ENCODE peak calls at places on chromosomes 1 and 21, in six cellular contexts. L is PC-3, Z is left lung, H is right atrium auricular region, V is upper lobe of right lung, C is heart left ventricle. P is an unnamed sample.

GRCh38 chr1:240732390-240732789 is 120.4 kb upstream of the GREM2 start:
- DNase-seq in L (peak; percentile 88), Z (no peak), H (no peak), V (no peak), C (no peak), P (no peak)

GRCh38 chr1:234629026-234629425 is 19.0 kb upstream of the IRF2BP2 start:
- DNase-seq in L (no peak), Z (no peak), H (no peak), V (no peak), C (no peak), P (no peak)

GRCh38 chr1:164382384-164382783 is 176.6 kb upstream of the PBX1 start:
- DNase-seq in L (no peak), Z (no peak), H (no peak), V (no peak), C (no peak), P (peak; percentile 18)

GRCh38 chr1:223695014-223695413 is 17.3 kb upstream of the CAPN2 start:
- DNase-seq in L (no peak), Z (no peak), H (no peak), V (no peak), C (no peak), P (no peak)

GRCh38 chr1:16013220-16013907 is 4.5 kb downstream of the HSPB7 start:
- DNase-seq in L (peak; percentile 36), Z (peak; percentile 78), H (peak; percentile 82), V (no peak), C (peak; percentile 83), P (peak; percentile 76)

GRCh38 chr1:32332290-32333079 is 3.5 kb downstream of the MARCKSL1 start:
- DNase-seq in L (peak; percentile 50), Z (no peak), H (no peak), V (no peak), C (no peak), P (no peak)

GRCh38 chr1:164343189-164343588 is 215.8 kb upstream of the PBX1 start:
- DNase-seq in L (no peak), Z (no peak), H (no peak), V (no peak), C (no peak), P (no peak)

GRCh38 chr1:23558872-23559135 is 497 bp downstream of the ID3 start:
- DNase-seq in L (no peak), Z (no peak), H (no peak), V (no peak), C (no peak), P (no peak)

GRCh38 chr1:151157067-151157531 is 650 bp downstream of the TNFAIP8L2 start:
- DNase-seq in L (no peak), Z (no peak), H (no peak), V (peak; percentile 64), C (no peak), P (no peak)

GRCh38 chr1:1540015-1540816 is at the start of gene TMEM240:
- DNase-seq in L (no peak), Z (peak; percentile 78), H (peak; percentile 76), V (peak; percentile 85), C (peak; percentile 90), P (peak; percentile 86)

GRCh38 chr1:29501227-29501976 is 265.1 kb downstream of the PTPRU start:
- DNase-seq in L (no peak), Z (no peak), H (no peak), V (no peak), C (no peak), P (no peak)

GRCh38 chr1:192678099-192678498 is 42.2 kb downstream of the RGS13 start:
- DNase-seq in L (no peak), Z (no peak), H (no peak), V (no peak), C (no peak), P (no peak)

GRCh38 chr1:42932442-42932941 is 26.2 kb downstream of the SLC2A1 start:
- DNase-seq in L (no peak), Z (peak; percentile 30), H (no peak), V (peak; percentile 47), C (no peak), P (no peak)

GRCh38 chr1:10429868-10430215 is 391 bp upstream of the CENPS start:
- DNase-seq in L (peak; percentile 28), Z (no peak), H (no peak), V (no peak), C (no peak), P (no peak)
- H3K27ac ChIP-seq in L (peak overlapping the region; percentile 71), Z (peak overlapping the region; percentile 74), H (peak overlapping the region; percentile 70), V (peak overlapping the region; percentile 77), C (peak overlapping the region; percentile 69), P (peak overlapping the region; percentile 82)

GRCh38 chr1:206660136-206660535 is 24.6 kb upstream of the MAPKAPK2 start:
- DNase-seq in L (no peak), Z (no peak), H (no peak), V (no peak), C (no peak), P (no peak)
- H3K27me3 ChIP-seq in L (peaks cover 16% of the 10 kb centered on the region), Z (peaks cover 16% of the 10 kb centered on the region), H (no peaks in the 10 kb centered on the region), V (no peaks in the 10 kb centered on the region), C (no peaks in the 10 kb centered on the region), P (no peaks in the 10 kb centered on the region)

GRCh38 chr21:44648557-44649311 is 2.5 kb downstream of the KRTAP10-11 start:
- DNase-seq in L (no peak), Z (no peak), H (peak; percentile 23), V (no peak), C (peak; percentile 46), P (no peak)
- H3K9me3 ChIP-seq in L (no peaks in the 10 kb centered on the region), Z (peaks cover 14% of the 10 kb centered on the region), H (peaks cover 17% of the 10 kb centered on the region), V (peaks cover 9% of the 10 kb centered on the region), C (peaks cover 21% of the 10 kb centered on the region), P (peaks cover 20% of the 10 kb centered on the region)

GRCh38 chr1:72284398-72285073 is 2.2 kb upstream of the NEGR1 start:
- DNase-seq in L (peak; percentile 97), Z (peak; percentile 47), H (no peak), V (peak; percentile 64), C (peak; percentile 60), P (peak; percentile 31)

GRCh38 chr1:72282690-72283203 is 408 bp upstream of the NEGR1 start:
- DNase-seq in L (peak; percentile 89), Z (peak; percentile 86), H (peak; percentile 88), V (peak; percentile 92), C (peak; percentile 91), P (peak; percentile 88)

GRCh38 chr1:72285074-72285425 is 2.7 kb upstream of the NEGR1 start:
- DNase-seq in L (no peak), Z (no peak), H (no peak), V (no peak), C (no peak), P (no peak)

GRCh38 chr1:72283204-72284083 is 1.1 kb upstream of the NEGR1 start:
- DNase-seq in L (peak; percentile 73), Z (peak; percentile 76), H (peak; percentile 69), V (peak; percentile 88), C (peak; percentile 85), P (peak; percentile 79)

DNA sequence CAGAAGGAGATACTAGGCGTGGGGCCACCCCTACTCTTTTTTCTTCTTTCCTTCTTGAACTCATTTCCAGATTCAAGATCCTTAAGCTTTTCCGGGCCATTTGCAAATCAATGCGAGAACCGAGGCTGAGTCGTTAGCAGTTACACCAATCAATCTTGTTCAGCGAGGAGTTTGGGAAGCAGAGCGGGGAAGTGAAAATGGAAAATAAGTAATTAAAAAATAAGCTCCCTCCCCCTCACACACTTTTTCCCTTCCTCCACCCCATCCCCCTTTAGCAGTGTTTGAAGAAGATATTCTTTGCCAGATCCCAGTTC is 1.7 kb upstream of the NEGR1 start:
- DNase-seq in L (no peak), Z (no peak), H (no peak), V (no peak), C (no peak), P (no peak)
- H3K27ac ChIP-seq in L (peak overlapping the region; percentile 83), Z (peak overlapping the region; percentile 81), H (peak overlapping the region; percentile 78), V (peak overlapping the region; percentile 92), C (peak overlapping the region; percentile 94), P (peak overlapping the region; percentile 96)

DNA sequence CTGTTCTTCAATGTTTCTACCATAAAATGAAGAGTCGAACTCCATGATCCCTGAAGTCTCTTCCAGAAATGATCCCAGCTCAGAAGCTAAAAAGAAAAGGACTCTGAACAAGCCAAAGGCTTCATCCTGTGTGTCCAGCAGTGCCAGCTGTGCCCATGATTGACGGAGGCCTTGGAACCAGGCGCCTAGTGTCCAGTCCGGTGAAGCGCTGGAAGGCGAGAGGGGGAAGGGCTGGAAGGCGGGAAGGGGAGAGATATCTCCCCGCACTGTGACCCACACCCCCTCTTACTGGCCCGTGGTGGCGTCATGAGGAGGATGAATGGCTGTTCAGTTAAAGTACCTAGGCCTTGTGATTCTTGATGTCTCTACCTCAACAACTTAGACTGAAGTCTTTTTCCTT is 10.4 kb upstream of the PLEKHA6 start:
- DNase-seq in L (no peak), Z (no peak), H (no peak), V (no peak), C (no peak), P (no peak)
- H3K27me3 ChIP-seq in L (no peaks in the 10 kb centered on the region), Z (peaks cover 26% of the 10 kb centered on the region), H (no peaks in the 10 kb centered on the region), V (no peaks in the 10 kb centered on the region), C (no peaks in the 10 kb centered on the region), P (peaks cover 29% of the 10 kb centered on the region)

DNA sequence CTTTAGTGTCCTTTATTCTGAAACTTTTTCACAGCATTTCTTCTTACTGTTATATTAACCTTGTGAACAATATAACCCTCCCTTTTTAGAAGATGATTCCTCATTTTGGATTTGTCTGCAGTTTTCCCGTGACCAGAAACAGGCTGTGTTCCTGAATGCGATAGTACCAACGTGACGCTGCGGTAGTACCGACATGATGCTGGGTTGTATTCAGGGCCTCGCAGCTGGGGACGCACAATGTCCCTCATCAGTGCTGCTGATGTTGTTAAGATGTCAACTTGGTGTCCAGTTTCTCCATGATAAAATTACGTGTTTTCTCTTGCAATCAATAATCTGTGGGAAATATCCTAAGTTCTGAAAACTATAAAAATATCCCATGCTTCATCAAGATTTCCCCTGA is 761.4 kb upstream of the TPTE start:
- DNase-seq in L (no peak), Z (no peak), H (no peak), V (no peak), C (no peak), P (no peak)
- H3K9me3 ChIP-seq in L (peaks cover 65% of the 10 kb centered on the region), Z (peaks cover 61% of the 10 kb centered on the region), H (no peaks in the 10 kb centered on the region), V (no peaks in the 10 kb centered on the region), C (no peaks in the 10 kb centered on the region), P (peaks cover 12% of the 10 kb centered on the region)

GRCh38 chr1:19461352-19461645 is 24.0 kb downstream of the CAPZB start:
- DNase-seq in L (no peak), Z (no peak), H (no peak), V (no peak), C (no peak), P (no peak)

GRCh38 chr1:19460535-19461351 is 24.6 kb downstream of the CAPZB start:
- DNase-seq in L (no peak), Z (no peak), H (no peak), V (no peak), C (no peak), P (no peak)

GRCh38 chr1:19457555-19457954 is 27.8 kb downstream of the CAPZB start:
- DNase-seq in L (no peak), Z (no peak), H (no peak), V (no peak), C (no peak), P (no peak)

GRCh38 chr1:19456915-19457554 is 28.3 kb downstream of the CAPZB start:
- DNase-seq in L (no peak), Z (no peak), H (no peak), V (no peak), C (no peak), P (no peak)

DNA sequence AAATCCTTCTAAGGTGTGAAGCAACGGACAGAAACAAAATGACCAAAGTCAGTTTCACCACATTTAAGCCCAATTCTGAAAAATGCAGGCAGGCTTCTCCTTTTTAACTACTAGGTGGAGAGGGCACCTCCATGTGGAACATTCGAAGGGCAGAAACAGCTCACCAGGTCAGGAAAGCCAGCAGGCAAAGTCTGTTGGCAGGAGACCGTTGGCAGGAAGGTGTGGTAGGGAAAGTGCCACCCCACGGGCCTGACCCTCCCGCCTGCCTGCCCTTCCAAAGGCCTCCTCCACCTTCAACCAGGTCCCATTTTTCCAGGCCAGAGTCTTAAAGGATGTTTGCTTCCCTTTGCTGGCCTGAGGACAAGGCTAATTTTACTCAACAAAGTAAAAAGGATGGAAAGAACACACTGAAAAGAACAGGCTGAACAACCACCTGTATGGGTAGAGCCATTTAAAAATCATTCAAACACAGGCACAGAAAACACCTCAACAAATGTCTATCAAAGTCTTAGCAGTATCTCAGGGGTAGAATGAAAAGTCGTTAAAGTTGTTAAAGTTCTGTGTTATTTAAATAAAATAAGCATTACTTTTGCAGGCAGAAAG is 26.4 kb downstream of the CAPZB start:
- DNase-seq in L (no peak), Z (no peak), H (no peak), V (no peak), C (no peak), P (peak; percentile 59)
- H3K27ac ChIP-seq in L (no peak overlapping the region), Z (peak overlapping the region; percentile 62), H (peak overlapping the region; percentile 62), V (no peak overlapping the region), C (no peak overlapping the region), P (peak overlapping the region; percentile 82)

P was measured in left ventricle myocardium inferior.